ENCODE peak calls at places on chromosomes 5 and 9, in four cellular contexts. S is fibroblast of mammary gland, W is astrocyte of the cerebellum, G is choroid plexus epithelial cell. N is an unnamed sample.

GRCh38 chr5:168305281-168305680 is 13.8 kb downstream of the WWC1 start:
- DNase-seq in S (no peak), W (no peak), G (no peak), N (no peak)

GRCh38 chr5:120092649-120093048 is 371.5 kb upstream of the PRR16 start:
- DNase-seq in S (no peak), W (no peak), G (no peak), N (no peak)

GRCh38 chr5:73519531-73520283 is 21.5 kb downstream of the BTF3 start:
- DNase-seq in S (peak), W (peak), G (peak), N (peak)

GRCh38 chr9:95181226-95181818 is 136.2 kb downstream of the FANCC start:
- DNase-seq in S (peak), W (no peak), G (peak), N (no peak)

GRCh38 chr5:159510282-159510681 is 180.0 kb upstream of the IL12B start:
- DNase-seq in S (peak), W (peak), G (peak), N (peak)

GRCh38 chr9:94950733-94951590 is 224.5 kb downstream of the AOPEP start:
- DNase-seq in S (peak), W (no peak), G (peak), N (peak)

GRCh38 chr9:86034863-86035734 is 64.3 kb downstream of the GOLM1 start:
- DNase-seq in S (peak), W (peak), G (peak), N (peak)

GRCh38 chr5:172313877-172314276 is 30.3 kb upstream of the UBTD2 start:
- DNase-seq in S (no peak), W (no peak), G (no peak), N (no peak)

GRCh38 chr9:128192601-128193371 is 1.4 kb upstream of the CIZ1 start:
- DNase-seq in S (peak), W (no peak), G (peak), N (peak)

GRCh38 chr5:154842689-154843530 is 7.5 kb downstream of the FAXDC2 start:
- DNase-seq in S (no peak), W (no peak), G (no peak), N (no peak)

GRCh38 chr5:74622944-74623343 is 17.6 kb downstream of the ENC1 start:
- DNase-seq in S (no peak), W (no peak), G (no peak), N (no peak)

GRCh38 chr9:68574150-68574549 is 33.5 kb upstream of the TMEM252 start:
- DNase-seq in S (no peak), W (no peak), G (peak), N (no peak)

GRCh38 chr9:37559125-37559524 is 17.1 kb downstream of the FBXO10 start:
- DNase-seq in S (no peak), W (no peak), G (no peak), N (no peak)

GRCh38 chr9:112249277-112249676 is 74.2 kb upstream of the SUSD1 start:
- DNase-seq in S (peak), W (no peak), G (peak), N (peak)

GRCh38 chr5:71737931-71738539 is 19.0 kb downstream of the CARTPT start:
- DNase-seq in S (no peak), W (no peak), G (no peak), N (no peak)

GRCh38 chr5:1382248-1382700 is 37.4 kb upstream of the CLPTM1L start:
- DNase-seq in S (no peak), W (no peak), G (no peak), N (no peak)

GRCh38 chr9:34884732-34885131 is 73.4 kb upstream of the PHF24 start:
- DNase-seq in S (no peak), W (no peak), G (no peak), N (peak)

GRCh38 chr5:173774212-173774850 is 113.8 kb upstream of the CPEB4 start:
- DNase-seq in S (no peak), W (no peak), G (no peak), N (no peak)

GRCh38 chr5:139760066-139761056 is 35.2 kb upstream of the PSD2 start:
- DNase-seq in S (peak), W (no peak), G (peak), N (peak)

GRCh38 chr9:78131969-78132687 is 100.5 kb upstream of the GNAQ start:
- DNase-seq in S (peak), W (no peak), G (peak), N (peak)

GRCh38 chr5:60685028-60685427 is 14.9 kb downstream of the DEPDC1B start:
- DNase-seq in S (no peak), W (no peak), G (no peak), N (no peak)

GRCh38 chr5:56183507-56183906 is 49.6 kb downstream of the ANKRD55 start:
- DNase-seq in S (peak), W (peak), G (peak), N (peak)

GRCh38 chr9:98256632-98257218 is 1.3 kb upstream of the TBC1D2 start:
- DNase-seq in S (no peak), W (no peak), G (peak), N (no peak)

GRCh38 chr5:79568632-79569190 is 43.5 kb upstream of the TENT2 start:
- DNase-seq in S (no peak), W (no peak), G (no peak), N (no peak)

GRCh38 chr5:38650540-38651275 is 94.3 kb upstream of the LIFR start:
- DNase-seq in S (peak), W (no peak), G (peak), N (peak)

GRCh38 chr5:83377131-83377865 is 94.2 kb upstream of the VCAN start:
- DNase-seq in S (peak), W (no peak), G (peak), N (peak)

GRCh38 chr9:101176384-101176783 is 147.9 kb downstream of the PLPPR1 start:
- DNase-seq in S (no peak), W (no peak), G (no peak), N (no peak)

GRCh38 chr5:133681896-133682295 is 69.6 kb upstream of the FSTL4 start:
- DNase-seq in S (no peak), W (no peak), G (no peak), N (no peak)

GRCh38 chr5:170747851-170748250 is 35.7 kb upstream of the GABRP start:
- DNase-seq in S (peak), W (no peak), G (peak), N (no peak)

GRCh38 chr5:35821513-35821912 is 35.2 kb upstream of the IL7R start:
- DNase-seq in S (no peak), W (no peak), G (no peak), N (no peak)

GRCh38 chr5:55821731-55822512 is 29.2 kb upstream of the IL31RA start:
- DNase-seq in S (no peak), W (no peak), G (peak), N (peak)

GRCh38 chr5:168658394-168658793 is 79.2 kb upstream of the PANK3 start:
- DNase-seq in S (no peak), W (no peak), G (no peak), N (peak)

GRCh38 chr5:132007399-132008162 is 3.9 kb downstream of the ACSL6 start:
- DNase-seq in S (peak), W (peak), G (peak), N (peak)
- TF ChIP-seq CTCF in S (peak), W (peak), G (peak), N (peak)

GRCh38 chr5:42908086-42908485 is 96.4 kb upstream of the SELENOP start:
- DNase-seq in S (no peak), W (no peak), G (peak), N (no peak)
- H3K4me3 ChIP-seq in S (no peak), W (no peak), G (no peak), N (no peak)

GRCh38 chr9:133375116-133375723 is 640 bp downstream of the SURF4 start:
- DNase-seq in S (peak), W (no peak), G (peak), N (peak)
- TF ChIP-seq CTCF in S (no peak), W (peak), G (no peak), N (no peak)

DNA sequence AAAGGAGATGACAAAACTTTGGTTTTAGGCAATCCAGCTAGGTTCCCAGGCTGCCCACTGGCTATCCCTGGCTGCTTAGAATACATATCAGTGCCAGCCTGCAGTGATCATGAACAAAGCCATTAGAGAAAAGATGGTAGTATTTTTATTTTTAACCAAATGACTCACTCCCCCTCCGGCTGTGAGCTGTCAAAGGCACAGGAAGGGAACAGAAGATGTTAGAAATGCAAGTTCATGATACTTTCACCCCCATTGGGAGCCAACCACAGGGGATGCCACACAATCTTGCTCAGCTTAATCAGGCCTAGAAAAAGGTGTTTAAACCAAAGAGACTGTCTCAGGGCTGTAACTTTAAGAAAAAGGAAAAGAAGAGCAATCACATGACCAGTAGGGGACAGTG is 70.3 kb upstream of the ASTN2 start:
- DNase-seq in S (no peak), W (peak), G (peak), N (peak)
- H3K4me3 ChIP-seq in S (no peak), W (no peak), G (no peak), N (no peak)

DNA sequence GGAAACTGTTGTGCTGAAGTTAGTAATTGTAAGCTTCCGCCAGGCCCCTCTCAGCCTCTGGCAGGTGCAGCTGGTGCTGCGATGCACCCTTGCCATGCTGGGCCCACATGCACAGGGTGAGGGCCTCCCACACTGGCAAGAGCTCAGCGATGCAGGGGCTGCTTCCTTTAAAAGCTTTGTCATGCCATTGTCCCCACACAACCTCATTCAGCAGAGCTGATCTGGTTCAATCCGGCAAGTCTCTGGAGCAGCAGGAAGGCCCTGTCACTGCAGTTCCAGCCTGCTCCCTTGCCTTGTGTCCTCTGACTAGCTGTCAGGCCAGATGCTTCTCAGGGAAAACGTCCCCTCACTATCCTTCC is 60.8 kb downstream of the IPPK start:
- DNase-seq in S (no peak), W (no peak), G (no peak), N (no peak)
- TF ChIP-seq CTCF in S (no peak), W (no peak), G (no peak), N (no peak)

GRCh38 chr5:137200906-137201305 is 298.2 kb downstream of the SPOCK1 start:
- DNase-seq in S (no peak), W (no peak), G (no peak), N (no peak)
- H3K4me3 ChIP-seq in S (no peak), W (no peak), G (no peak), N (no peak)

N was measured in epithelial cell of esophagus.